ENCODE peak calls at places on chromosomes 2 and 18, in ten cellular contexts. X, Y, K, S, I, V, U, B, Q and M are unnamed samples.
A peak's percentile ranks its signal among the peaks of the same experiment; 100 is the strongest.

GRCh38 chr2:190759749-190760213 is 110.9 kb downstream of the NAB1 start:
- DNase-seq in X (no peak), Y (no peak), K (peak; percentile 81), S (peak; percentile 78), I (no peak), V (no peak), U (no peak), B (no peak), Q (peak; percentile 84), M (peak; percentile 17)

GRCh38 chr2:55175254-55176093 is 56.6 kb downstream of the CLHC1 start:
- DNase-seq in X (no peak), Y (no peak), K (peak; percentile 67), S (peak; percentile 44), I (no peak), V (peak; percentile 46), U (no peak), B (no peak), Q (peak; percentile 93), M (peak; percentile 75)

GRCh38 chr2:55115795-55116597 is 65.7 kb upstream of the RTN4 start:
- DNase-seq in X (no peak), Y (no peak), K (peak; percentile 78), S (peak; percentile 77), I (no peak), V (no peak), U (no peak), B (peak; percentile 28), Q (peak; percentile 70), M (peak; percentile 94)

GRCh38 chr2:49831698-49832367 is 677.5 kb upstream of the FSHR start:
- DNase-seq in X (no peak), Y (no peak), K (no peak), S (no peak), I (no peak), V (no peak), U (no peak), B (no peak), Q (no peak), M (no peak)

GRCh38 chr2:108905906-108906305 is 83.1 kb downstream of the EDAR start:
- DNase-seq in X (no peak), Y (no peak), K (no peak), S (no peak), I (no peak), V (no peak), U (no peak), B (no peak), Q (no peak), M (no peak)

GRCh38 chr2:105427485-105427884 is 28.6 kb upstream of the FHL2 start:
- DNase-seq in X (no peak), Y (no peak), K (no peak), S (no peak), I (no peak), V (no peak), U (no peak), B (no peak), Q (no peak), M (no peak)

GRCh38 chr2:118530976-118531375 is 316.5 kb downstream of the EN1 start:
- DNase-seq in X (no peak), Y (no peak), K (peak; percentile 19), S (no peak), I (no peak), V (no peak), U (no peak), B (no peak), Q (peak; percentile 76), M (no peak)

GRCh38 chr2:75592028-75592427 is 31.3 kb upstream of the EVA1A start:
- DNase-seq in X (no peak), Y (no peak), K (peak; percentile 89), S (no peak), I (no peak), V (no peak), U (no peak), B (no peak), Q (peak; percentile 91), M (no peak)

GRCh38 chr2:158104903-158105302 is 3.2 kb downstream of the UPP2 start:
- DNase-seq in X (no peak), Y (no peak), K (no peak), S (no peak), I (no peak), V (no peak), U (no peak), B (no peak), Q (no peak), M (no peak)

GRCh38 chr2:18788590-18788989 is 199.2 kb upstream of the NT5C1B start:
- DNase-seq in X (peak; percentile 73), Y (no peak), K (peak; percentile 90), S (no peak), I (no peak), V (no peak), U (peak; percentile 42), B (no peak), Q (no peak), M (no peak)

GRCh38 chr18:41499345-41499744 is 455.7 kb upstream of the PIK3C3 start:
- DNase-seq in X (no peak), Y (no peak), K (no peak), S (no peak), I (no peak), V (no peak), U (no peak), B (no peak), Q (no peak), M (no peak)

GRCh38 chr2:124309563-124310138 is 284.6 kb downstream of the CNTNAP5 start:
- DNase-seq in X (no peak), Y (no peak), K (no peak), S (no peak), I (no peak), V (no peak), U (no peak), B (no peak), Q (no peak), M (no peak)

GRCh38 chr2:127675335-127676261 is at the start of gene LIMS2:
- DNase-seq in X (peak; percentile 56), Y (peak; percentile 71), K (peak; percentile 73), S (no peak), I (no peak), V (no peak), U (peak; percentile 66), B (peak; percentile 66), Q (peak; percentile 86), M (no peak)

GRCh38 chr2:186460465-186460864 is 25.6 kb upstream of the ZC3H15 start:
- DNase-seq in X (no peak), Y (no peak), K (peak; percentile 15), S (peak; percentile 22), I (no peak), V (peak; percentile 19), U (no peak), B (no peak), Q (peak; percentile 42), M (peak; percentile 55)